ENCODE peak calls at places on chromosomes 1 and 21, in seven cellular contexts. F is tibial artery, U is stomach, Z is pancreas, S is body of pancreas, M is spleen, V is prostate gland. C is an unnamed sample.
A peak's percentile ranks its signal among the peaks of the same experiment; 100 is the strongest.

GRCh38 chr1:237179511-237179910 is 137.5 kb downstream of the RYR2 start:
- DNase-seq in F (no peak), U (no peak), M (no peak), V (no peak), Z (no peak), S (no peak), C (no peak)

GRCh38 chr21:45366931-45367401 is 38.0 kb upstream of the COL18A1 start:
- DNase-seq in U (peak; percentile 50), V (no peak), Z (peak; percentile 30), S (peak; percentile 60), M (no peak), F (peak; percentile 96), C (no peak)

GRCh38 chr1:45836451-45836850 is 33.0 kb downstream of the MAST2 start:
- DNase-seq in Z (no peak), F (no peak), M (no peak), V (no peak), U (no peak), S (no peak), C (no peak)

GRCh38 chr1:163959622-163960021 is 599.4 kb upstream of the PBX1 start:
- DNase-seq in Z (no peak), S (no peak), F (no peak), M (no peak), U (no peak), V (no peak), C (no peak)

GRCh38 chr1:228445867-228446584 is 29.4 kb upstream of the TRIM17 start:
- DNase-seq in F (no peak), V (no peak), Z (peak; percentile 20), M (no peak), S (peak; percentile 30), U (no peak), C (no peak)

GRCh38 chr1:152185544-152186391 is 26.7 kb upstream of the RPTN start:
- DNase-seq in M (no peak), F (no peak), U (peak; percentile 29), S (peak; percentile 67), Z (no peak), V (peak; percentile 55), C (no peak)

GRCh38 chr1:241411776-241412338 is 54.9 kb upstream of the RGS7 start:
- DNase-seq in M (no peak), U (no peak), Z (no peak), F (no peak), S (no peak), V (no peak), C (no peak)

GRCh38 chr1:212291505-212292134 is 6.4 kb downstream of the PPP2R5A start:
- DNase-seq in V (peak; percentile 9), F (no peak), S (peak; percentile 27), U (no peak), M (no peak), Z (no peak), C (no peak)

GRCh38 chr21:34242973-34243372 is 120.8 kb upstream of the KCNE2 start:
- DNase-seq in V (no peak), M (no peak), U (no peak), F (no peak), Z (no peak), S (no peak), C (no peak)

GRCh38 chr1:183777359-183777758 is 27.6 kb upstream of the RGL1 start:
- DNase-seq in F (no peak), S (no peak), M (no peak), U (no peak), V (no peak), Z (no peak), C (no peak)

GRCh38 chr21:42666023-42666747 is 12.8 kb downstream of the PDE9A start:
- DNase-seq in M (no peak), V (no peak), Z (no peak), U (no peak), F (no peak), S (no peak), C (no peak)

GRCh38 chr1:157496121-157496526 is 56.2 kb downstream of the FCRL5 start:
- DNase-seq in M (no peak), V (no peak), Z (no peak), U (no peak), F (no peak), S (peak; percentile 46), C (peak; percentile 39)

GRCh38 chr1:89198081-89198480 is 661 bp downstream of the GBP4 start:
- DNase-seq in V (no peak), M (no peak), Z (no peak), F (no peak), U (no peak), S (no peak), C (no peak)

GRCh38 chr1:230431517-230431916 is 5.4 kb upstream of the PGBD5 start:
- DNase-seq in Z (no peak), U (no peak), S (no peak), F (no peak), M (no peak), V (no peak), C (no peak)

GRCh38 chr21:44449473-44450363 is 5.6 kb upstream of the LRRC3 start:
- DNase-seq in M (peak; percentile 61), U (no peak), F (peak; percentile 59), V (no peak), S (no peak), Z (no peak), C (no peak)

GRCh38 chr1:245180496-245180895 is 25.7 kb downstream of the KIF26B start:
- DNase-seq in V (no peak), S (no peak), F (no peak), U (no peak), Z (no peak), M (no peak), C (no peak)

GRCh38 chr1:230212405-230212936 is 145.4 kb downstream of the GALNT2 start:
- DNase-seq in U (no peak), M (no peak), S (peak; percentile 41), Z (peak; percentile 20), V (no peak), F (no peak), C (no peak)

GRCh38 chr1:40794915-40795715 is 11.5 kb downstream of the KCNQ4 start:
- DNase-seq in V (no peak), U (no peak), F (no peak), S (no peak), M (no peak), Z (no peak), C (no peak)

GRCh38 chr1:27990920-27991537 is 31.3 kb downstream of the XKR8 start:
- DNase-seq in S (no peak), V (no peak), F (no peak), U (no peak), M (no peak), Z (no peak), C (no peak)

GRCh38 chr1:114203722-114204121 is 50.1 kb upstream of the SYT6 start:
- DNase-seq in M (no peak), U (no peak), Z (no peak), V (no peak), S (no peak), F (no peak), C (no peak)

GRCh38 chr1:154998818-154999650 is 3.6 kb upstream of the ZBTB7B start:
- DNase-seq in F (peak; percentile 83), V (peak; percentile 44), S (peak; percentile 50), U (peak; percentile 60), M (peak; percentile 90), Z (no peak), C (no peak)

GRCh38 chr1:108125312-108126138 is 74.6 kb downstream of the SLC25A24 start:
- DNase-seq in F (peak; percentile 76), V (peak; percentile 76), M (peak; percentile 83), U (peak; percentile 69), S (peak; percentile 68), Z (peak; percentile 49), C (peak; percentile 71)

GRCh38 chr1:153260980-153261792 is 1.7 kb downstream of the LORICRIN start:
- DNase-seq in F (no peak), M (peak; percentile 75), S (peak; percentile 19), Z (peak; percentile 26), V (no peak), U (no peak), C (no peak)

GRCh38 chr21:37220433-37220980 is 46.6 kb downstream of the VPS26C start:
- DNase-seq in S (peak; percentile 23), F (no peak), M (no peak), U (no peak), V (no peak), Z (no peak), C (no peak)

GRCh38 chr1:52112489-52112888 is 29.4 kb upstream of the ZFYVE9 start:
- DNase-seq in F (no peak), S (no peak), V (no peak), U (no peak), M (no peak), Z (no peak), C (no peak)

GRCh38 chr1:226908913-226909312 is 31.2 kb upstream of the COQ8A start:
- DNase-seq in M (no peak), S (no peak), Z (no peak), U (no peak), V (no peak), F (peak; percentile 13), C (no peak)

GRCh38 chr1:109273570-109274288 is 9.2 kb downstream of the PSRC1 start:
- DNase-seq in F (no peak), M (peak; percentile 67), Z (no peak), V (no peak), S (no peak), U (no peak), C (no peak)
- H3K4me1 ChIP-seq in F (peaks cover 12% of the 10 kb centered on the region), M (peaks cover 34% of the 10 kb centered on the region), Z (peaks cover 6% of the 10 kb centered on the region), V (peaks cover 11% of the 10 kb centered on the region), S (peaks cover 40% of the 10 kb centered on the region), U (peaks cover 24% of the 10 kb centered on the region), C (no peaks in the 10 kb centered on the region)

DNA sequence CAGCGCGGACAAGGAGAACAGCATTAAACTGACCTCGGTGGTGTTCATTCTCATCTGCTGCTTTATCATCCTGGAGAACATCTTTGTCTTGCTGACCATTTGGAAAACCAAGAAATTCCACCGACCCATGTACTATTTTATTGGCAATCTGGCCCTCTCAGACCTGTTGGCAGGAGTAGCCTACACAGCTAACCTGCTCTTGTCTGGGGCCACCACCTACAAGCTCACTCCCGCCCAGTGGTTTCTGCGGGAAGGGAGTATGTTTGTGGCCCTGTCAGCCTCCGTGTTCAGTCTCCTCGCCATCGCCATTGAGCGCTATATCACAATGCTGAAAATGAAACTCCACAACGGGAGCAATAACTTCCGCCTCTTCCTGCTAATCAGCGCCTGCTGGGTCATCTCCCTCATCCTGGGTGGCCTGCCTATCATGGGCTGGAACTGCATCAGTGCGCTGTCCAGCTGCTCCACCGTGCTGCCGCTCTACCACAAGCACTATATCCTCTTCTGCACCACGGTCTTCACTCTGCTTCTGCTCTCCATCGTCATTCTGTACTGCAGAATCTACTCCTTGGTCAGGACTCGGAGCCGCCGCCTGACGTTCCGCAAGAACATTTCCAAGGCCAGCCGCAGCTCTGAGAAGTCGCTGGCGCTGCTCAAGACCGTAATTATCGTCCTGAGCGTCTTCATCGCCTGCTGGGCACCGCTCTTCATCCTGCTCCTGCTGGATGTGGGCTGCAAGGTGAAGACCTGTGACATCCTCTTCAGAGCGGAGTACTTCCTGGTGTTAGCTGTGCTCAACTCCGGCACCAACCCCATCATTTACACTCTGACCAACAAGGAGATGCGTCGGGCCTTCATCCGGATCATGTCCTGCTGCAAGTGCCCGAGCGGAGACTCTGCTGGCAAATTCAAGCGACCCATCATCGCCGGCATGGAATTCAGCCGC is 2.5 kb downstream of the S1PR1 start:
- DNase-seq in V (no peak), Z (no peak), M (peak; percentile 78), S (no peak), U (no peak), F (no peak), C (no peak)
- H3K4me3 ChIP-seq in V (no peak overlapping the region), Z (no peak overlapping the region), M (peak overlapping the region; percentile 66), S (no peak overlapping the region), U (peak overlapping the region; percentile 56), F (peak overlapping the region; percentile 65), C (peak overlapping the region; percentile 52)

GRCh38 chr1:16153110-16153998 is 2.5 kb downstream of the EPHA2 start:
- DNase-seq in U (no peak), Z (no peak), F (no peak), S (no peak), V (no peak), M (no peak), C (no peak)
- H3K27ac ChIP-seq in U (peak overlapping the region; percentile 95), Z (peak overlapping the region; percentile 93), F (peak overlapping the region; percentile 49), S (peak overlapping the region; percentile 93), V (peak overlapping the region; percentile 76), M (peak overlapping the region; percentile 87), C (peak overlapping the region; percentile 72)

GRCh38 chr1:17875882-17876280 is 120.7 kb downstream of the ACTL8 start:
- DNase-seq in M (peak; percentile 29), F (peak; percentile 35), V (no peak), S (no peak), Z (no peak), U (no peak), C (no peak)
- H3K4me1 ChIP-seq in M (no peaks in the 10 kb centered on the region), F (no peaks in the 10 kb centered on the region), V (no peaks in the 10 kb centered on the region), S (no peaks in the 10 kb centered on the region), Z (no peaks in the 10 kb centered on the region), U (no peaks in the 10 kb centered on the region), C (no peaks in the 10 kb centered on the region)